ENCODE peak calls at places on chromosomes 11 and 22, in seven cellular contexts. C is activated gamma-delta T cell treated with Interleukin-2 at 50 U/mL for 16 hours; E is Calu3; A is T1000; I is aorta; B is CD4-positive, alpha-beta memory T cell; F is NCI-H1092 treated with DMSO at 0.1 percent for 48 hours. Z is an unnamed sample.

GRCh38 chr22:48084041-48084748 is 1321.7 kb downstream of the TBC1D22A start:
- DNase-seq in C (no peak), E (no peak), I (no peak), B (no peak), F (no peak), A (no peak), Z (no peak)

GRCh38 chr11:113189909-113190667 is 124.3 kb upstream of the TTC12 start:
- DNase-seq in E (no peak), A (peak), C (no peak), F (no peak), I (peak), B (no peak), Z (no peak)

GRCh38 chr11:96234866-96235441 is 108.0 kb downstream of the MAML2 start:
- DNase-seq in I (no peak), F (no peak), E (no peak), B (no peak), A (no peak), C (no peak), Z (no peak)

GRCh38 chr11:124661553-124661952 is 12.0 kb downstream of the SIAE start:
- DNase-seq in I (no peak), B (no peak), C (no peak), A (no peak), F (no peak), E (no peak), Z (no peak)

GRCh38 chr11:62909107-62909894 is 11.9 kb downstream of the CHRM1 start:
- DNase-seq in I (peak), A (no peak), F (peak), B (no peak), E (peak), C (no peak), Z (no peak)

GRCh38 chr11:76124905-76125566 is 81.3 kb downstream of the WNT11 start:
- DNase-seq in F (no peak), B (no peak), A (no peak), C (no peak), E (no peak), I (no peak), Z (no peak)

GRCh38 chr11:128938156-128938885 is 4.3 kb downstream of the TP53AIP1 start:
- DNase-seq in A (no peak), E (no peak), I (no peak), B (no peak), F (no peak), C (no peak), Z (no peak)

GRCh38 chr11:128450882-128451647 is 136.3 kb downstream of the ETS1 start:
- DNase-seq in B (no peak), I (no peak), A (no peak), F (no peak), E (no peak), C (no peak), Z (no peak)

GRCh38 chr11:20474176-20474950 is 86.8 kb downstream of the PRMT3 start:
- DNase-seq in C (no peak), F (no peak), B (no peak), A (no peak), E (no peak), I (no peak), Z (no peak)

GRCh38 chr11:46120711-46121327 is 435 bp downstream of the PHF21A start:
- DNase-seq in A (peak), C (no peak), B (no peak), F (peak), I (peak), E (peak), Z (peak)

GRCh38 chr22:19892249-19892879 is 37.7 kb upstream of the GNB1L start:
- DNase-seq in B (peak), A (no peak), C (peak), F (no peak), E (no peak), I (no peak), Z (no peak)

GRCh38 chr11:62689421-62690183 is at the start of gene LRRN4CL:
- DNase-seq in F (no peak), C (no peak), A (peak), I (peak), E (no peak), B (no peak), Z (no peak)

GRCh38 chr11:119317592-119318239 is 786 bp upstream of the MCAM start:
- DNase-seq in F (no peak), I (no peak), B (no peak), E (no peak), A (no peak), C (no peak), Z (no peak)

GRCh38 chr22:46828323-46829139 is 66.1 kb downstream of the TBC1D22A start:
- DNase-seq in I (no peak), C (no peak), A (no peak), E (no peak), B (no peak), F (no peak), Z (no peak)

GRCh38 chr22:36977401-36977861 is 41.8 kb downstream of the TST start:
- DNase-seq in C (peak), A (no peak), B (peak), F (peak), I (peak), E (peak), Z (peak)

GRCh38 chr11:16225623-16226022 is 130.7 kb downstream of the SOX6 start:
- DNase-seq in F (no peak), A (no peak), B (no peak), C (no peak), E (no peak), I (no peak), Z (no peak)

GRCh38 chr22:46068176-46068907 is 82.0 kb upstream of the PPARA start:
- DNase-seq in F (no peak), B (no peak), C (no peak), I (no peak), A (no peak), E (no peak), Z (no peak)

GRCh38 chr22:38282397-38282796 is 9.6 kb upstream of the TMEM184B start:
- DNase-seq in A (no peak), C (no peak), F (no peak), B (no peak), E (no peak), I (no peak), Z (no peak)

GRCh38 chr11:63756919-63757761 is 11.4 kb downstream of the ZFTA start:
- DNase-seq in E (no peak), I (no peak), C (no peak), A (no peak), F (no peak), B (no peak), Z (no peak)

GRCh38 chr22:45064313-45065268 is 54.8 kb upstream of the PHF21B start:
- DNase-seq in F (no peak), A (peak), B (no peak), E (peak), C (no peak), I (no peak), Z (no peak)

GRCh38 chr11:75342966-75343870 is 8.2 kb downstream of the ARRB1 start:
- DNase-seq in F (peak), E (peak), B (no peak), C (no peak), I (peak), A (no peak), Z (no peak)

GRCh38 chr11:63564785-63565350 is 1.7 kb upstream of the PLAAT2 start:
- DNase-seq in B (no peak), C (no peak), F (no peak), I (no peak), A (no peak), E (peak), Z (no peak)

GRCh38 chr11:1010551-1011319 is 25.8 kb downstream of the MUC6 start:
- DNase-seq in A (no peak), E (no peak), F (no peak), B (no peak), C (no peak), I (no peak), Z (no peak)

GRCh38 chr11:133966924-133967598 is 10.3 kb upstream of the IGSF9B start:
- DNase-seq in A (no peak), F (no peak), I (no peak), C (peak), B (peak), E (no peak), Z (no peak)

GRCh38 chr11:129817282-129818051 is 1.8 kb downstream of the TMEM45B start:
- DNase-seq in C (no peak), F (no peak), A (no peak), E (no peak), I (no peak), B (no peak), Z (no peak)

GRCh38 chr11:7376386-7376785 is 108.9 kb upstream of the OLFML1 start:
- DNase-seq in B (no peak), E (no peak), A (no peak), C (no peak), I (no peak), F (no peak), Z (no peak)

GRCh38 chr11:117143390-117143789 is 697 bp upstream of the PAFAH1B2 start:
- DNase-seq in A (no peak), F (peak), C (peak), E (no peak), I (peak), B (peak), Z (no peak)

GRCh38 chr11:78587446-78587845 is 12.8 kb upstream of the NARS2 start:
- DNase-seq in B (no peak), A (no peak), E (no peak), F (no peak), I (no peak), C (no peak), Z (no peak)

GRCh38 chr11:133388975-133389568 is 143.2 kb downstream of the OPCML start:
- DNase-seq in E (no peak), F (no peak), B (no peak), I (no peak), A (no peak), C (no peak), Z (no peak)

GRCh38 chr11:23143031-23143430 is 282.8 kb upstream of the CCDC179 start:
- DNase-seq in B (no peak), I (no peak), E (no peak), C (no peak), A (no peak), F (no peak), Z (no peak)

GRCh38 chr11:9838961-9839360 is 175.1 kb downstream of the SWAP70 start:
- DNase-seq in F (no peak), C (no peak), A (no peak), B (no peak), E (no peak), I (no peak), Z (no peak)